ENCODE peak calls at places on chromosomes 16 and 17, in four cellular contexts. One of them, this sample, is unnamed.

GRCh38 chr17:35460354-35460851 is 11.8 kb upstream of the SLFN13 start:
- DNase-seq in activated naive CD4-positive, alpha-beta T cell treated with anti-CD3 and anti-CD28 coated beads for 36 hours: peak
- DNase-seq in Karpas-422: peak
- DNase-seq in activated T-cell treated with anti-CD3 and anti-CD28 coated beads for 24 hours: peak
- DNase-seq in this sample: no peak

GRCh38 chr17:61294286-61294685 is 105.4 kb upstream of the TBX2 start:
- DNase-seq in activated naive CD4-positive, alpha-beta T cell treated with anti-CD3 and anti-CD28 coated beads for 36 hours: no peak
- DNase-seq in Karpas-422: no peak
- DNase-seq in activated T-cell treated with anti-CD3 and anti-CD28 coated beads for 24 hours: no peak
- DNase-seq in this sample: no peak

GRCh38 chr17:63842173-63842539 is 329 bp downstream of the SMARCD2 start:
- DNase-seq in activated naive CD4-positive, alpha-beta T cell treated with anti-CD3 and anti-CD28 coated beads for 36 hours: peak
- DNase-seq in Karpas-422: peak
- DNase-seq in activated T-cell treated with anti-CD3 and anti-CD28 coated beads for 24 hours: no peak
- DNase-seq in this sample: no peak

GRCh38 chr17:80101946-80102706 is 745 bp downstream of the GAA start:
- DNase-seq in activated naive CD4-positive, alpha-beta T cell treated with anti-CD3 and anti-CD28 coated beads for 36 hours: no peak
- DNase-seq in Karpas-422: peak
- DNase-seq in activated T-cell treated with anti-CD3 and anti-CD28 coated beads for 24 hours: no peak
- DNase-seq in this sample: no peak

GRCh38 chr17:5237541-5238016 is 2.9 kb upstream of the SCIMP start:
- DNase-seq in activated naive CD4-positive, alpha-beta T cell treated with anti-CD3 and anti-CD28 coated beads for 36 hours: peak
- DNase-seq in Karpas-422: peak
- DNase-seq in activated T-cell treated with anti-CD3 and anti-CD28 coated beads for 24 hours: no peak
- DNase-seq in this sample: peak

GRCh38 chr17:43983515-43984411 is 20.7 kb upstream of the NAGS start:
- DNase-seq in activated naive CD4-positive, alpha-beta T cell treated with anti-CD3 and anti-CD28 coated beads for 36 hours: peak
- DNase-seq in Karpas-422: no peak
- DNase-seq in activated T-cell treated with anti-CD3 and anti-CD28 coated beads for 24 hours: no peak
- DNase-seq in this sample: no peak

GRCh38 chr16:1167276-1168107 is 14.6 kb downstream of the CACNA1H start:
- DNase-seq in activated naive CD4-positive, alpha-beta T cell treated with anti-CD3 and anti-CD28 coated beads for 36 hours: no peak
- DNase-seq in Karpas-422: peak
- DNase-seq in activated T-cell treated with anti-CD3 and anti-CD28 coated beads for 24 hours: no peak
- DNase-seq in this sample: peak

GRCh38 chr16:31265329-31266245 is 5.8 kb downstream of the ITGAM start:
- DNase-seq in activated naive CD4-positive, alpha-beta T cell treated with anti-CD3 and anti-CD28 coated beads for 36 hours: peak
- DNase-seq in Karpas-422: no peak
- DNase-seq in activated T-cell treated with anti-CD3 and anti-CD28 coated beads for 24 hours: peak
- DNase-seq in this sample: no peak

GRCh38 chr17:27403480-27404005 is 52.7 kb upstream of the KSR1 start:
- DNase-seq in activated naive CD4-positive, alpha-beta T cell treated with anti-CD3 and anti-CD28 coated beads for 36 hours: no peak
- DNase-seq in Karpas-422: no peak
- DNase-seq in activated T-cell treated with anti-CD3 and anti-CD28 coated beads for 24 hours: no peak
- DNase-seq in this sample: no peak

GRCh38 chr16:22624759-22625533 is 114.3 kb downstream of the NPIPB5 start:
- DNase-seq in activated naive CD4-positive, alpha-beta T cell treated with anti-CD3 and anti-CD28 coated beads for 36 hours: no peak
- DNase-seq in Karpas-422: no peak
- DNase-seq in activated T-cell treated with anti-CD3 and anti-CD28 coated beads for 24 hours: no peak
- DNase-seq in this sample: no peak

GRCh38 chr16:61214780-61215179 is 821.5 kb downstream of the CDH8 start:
- DNase-seq in activated naive CD4-positive, alpha-beta T cell treated with anti-CD3 and anti-CD28 coated beads for 36 hours: no peak
- DNase-seq in Karpas-422: no peak
- DNase-seq in activated T-cell treated with anti-CD3 and anti-CD28 coated beads for 24 hours: no peak
- DNase-seq in this sample: no peak

GRCh38 chr16:87436225-87437172 is 44.4 kb downstream of the MAP1LC3B start:
- DNase-seq in activated naive CD4-positive, alpha-beta T cell treated with anti-CD3 and anti-CD28 coated beads for 36 hours: peak
- DNase-seq in Karpas-422: no peak
- DNase-seq in activated T-cell treated with anti-CD3 and anti-CD28 coated beads for 24 hours: peak
- DNase-seq in this sample: peak

GRCh38 chr16:86879268-86879667 is 300.9 kb downstream of the FOXL1 start:
- DNase-seq in activated naive CD4-positive, alpha-beta T cell treated with anti-CD3 and anti-CD28 coated beads for 36 hours: no peak
- DNase-seq in Karpas-422: no peak
- DNase-seq in activated T-cell treated with anti-CD3 and anti-CD28 coated beads for 24 hours: no peak
- DNase-seq in this sample: no peak

GRCh38 chr17:16493470-16494048 is 1.6 kb upstream of the LRRC75A start:
- DNase-seq in activated naive CD4-positive, alpha-beta T cell treated with anti-CD3 and anti-CD28 coated beads for 36 hours: no peak
- DNase-seq in Karpas-422: no peak
- DNase-seq in activated T-cell treated with anti-CD3 and anti-CD28 coated beads for 24 hours: no peak
- DNase-seq in this sample: no peak

GRCh38 chr17:5194346-5194745 is 2.7 kb upstream of the ZNF594 start:
- DNase-seq in activated naive CD4-positive, alpha-beta T cell treated with anti-CD3 and anti-CD28 coated beads for 36 hours: no peak
- DNase-seq in Karpas-422: no peak
- DNase-seq in activated T-cell treated with anti-CD3 and anti-CD28 coated beads for 24 hours: no peak
- DNase-seq in this sample: no peak

This sample was measured in posterior cingulate gyrus.